ENCODE peak calls at places on chromosomes 13 and 19, in nine cellular contexts. P is A549, V is stomach, D is heart left ventricle, I is upper lobe of left lung, U is suprapubic skin, G is sigmoid colon, R is IMR-90, W is ovary. L is an unnamed sample.

GRCh38 chr19:54707932-54708331 is 16.3 kb upstream of the KIR3DL3 start:
- DNase-seq in I (peak; percentile 27), P (no peak), G (no peak), V (no peak), U (no peak), W (no peak), R (no peak), D (no peak), L (no peak)

GRCh38 chr13:26529441-26529840 is 28.0 kb upstream of the WASF3 start:
- DNase-seq in R (peak; percentile 74), V (peak; percentile 27), D (no peak), W (peak; percentile 29), U (no peak), G (no peak), I (no peak), P (no peak), L (no peak)

GRCh38 chr13:101627556-101627943 is 175.1 kb downstream of the ITGBL1 start:
- DNase-seq in G (no peak), I (no peak), D (no peak), V (no peak), W (no peak), U (no peak), R (peak; percentile 18), P (no peak), L (no peak)

GRCh38 chr13:48397744-48398143 is 15.2 kb downstream of the LPAR6 start:
- DNase-seq in W (no peak), V (no peak), R (no peak), G (no peak), D (no peak), I (no peak), U (no peak), P (no peak), L (no peak)

GRCh38 chr19:2044709-2045500 is 6.1 kb downstream of the MKNK2 start:
- DNase-seq in D (no peak), R (no peak), G (no peak), W (no peak), U (no peak), P (no peak), V (no peak), I (no peak), L (peak; percentile 35)

GRCh38 chr19:35341006-35341405 is 6.7 kb upstream of the FFAR1 start:
- DNase-seq in W (peak; percentile 25), I (no peak), P (no peak), V (no peak), D (no peak), G (no peak), R (no peak), U (no peak), L (no peak)

GRCh38 chr19:15042003-15042402 is 7.3 kb upstream of the CASP14 start:
- DNase-seq in V (no peak), P (no peak), U (no peak), D (no peak), G (no peak), I (no peak), W (no peak), R (no peak), L (no peak)

GRCh38 chr19:13132471-13133166 is 14.6 kb downstream of the NACC1 start:
- DNase-seq in G (no peak), I (no peak), U (no peak), W (no peak), R (peak; percentile 79), V (no peak), D (no peak), P (no peak), L (no peak)

GRCh38 chr13:73608731-73609485 is 525.3 kb downstream of the KLF12 start:
- DNase-seq in P (no peak), U (no peak), R (no peak), I (peak; percentile 26), G (no peak), W (no peak), D (no peak), V (no peak), L (no peak)

GRCh38 chr13:93535256-93535655 is 308.6 kb downstream of the GPC6 start:
- DNase-seq in D (no peak), I (no peak), W (no peak), R (peak; percentile 76), U (no peak), V (no peak), P (no peak), G (no peak), L (no peak)

GRCh38 chr19:49136771-49137171 is 17.4 kb downstream of the PPFIA3 start:
- DNase-seq in R (peak; percentile 50), I (peak; percentile 35), W (no peak), V (peak; percentile 53), P (no peak), U (no peak), G (peak; percentile 88), D (peak; percentile 84), L (no peak)

GRCh38 chr13:78478183-78478582 is 125.2 kb downstream of the POU4F1 start:
- DNase-seq in I (no peak), V (no peak), U (no peak), D (no peak), W (no peak), P (no peak), R (no peak), G (no peak), L (no peak)

GRCh38 chr19:18733196-18733647 is 49.7 kb downstream of the CRTC1 start:
- DNase-seq in D (no peak), W (peak; percentile 79), U (no peak), P (no peak), V (peak; percentile 57), R (peak; percentile 93), G (peak; percentile 90), I (no peak), L (no peak)

GRCh38 chr19:29694669-29695627 is 20.1 kb downstream of the C19orf12 start:
- DNase-seq in P (peak; percentile 84), I (peak; percentile 76), R (peak; percentile 70), U (peak; percentile 89), G (peak; percentile 95), D (peak; percentile 87), V (peak; percentile 82), W (peak; percentile 75), L (peak; percentile 91)

GRCh38 chr13:74026753-74027152 is 107.5 kb downstream of the KLF12 start:
- DNase-seq in D (no peak), R (peak; percentile 37), P (no peak), I (peak; percentile 27), W (no peak), U (no peak), G (no peak), V (peak; percentile 29), L (no peak)

GRCh38 chr13:110339975-110340550 is 33.0 kb downstream of the COL4A2 start:
- DNase-seq in D (peak; percentile 14), U (no peak), R (no peak), I (no peak), G (no peak), V (no peak), P (no peak), W (no peak), L (no peak)

GRCh38 chr13:39602614-39603366 is at the start of gene LHFPL6:
- DNase-seq in I (peak; percentile 85), W (peak; percentile 85), G (peak; percentile 94), U (peak; percentile 90), P (peak; percentile 41), D (peak; percentile 94), R (peak; percentile 77), V (peak; percentile 73), L (peak; percentile 76)
- TF ChIP-seq POLR2A in I (peak; percentile 70), W (peak; percentile 60), G (peak; percentile 67), U (no peak), P (no peak), D (no peak), R (no peak), V (no peak), L (peak; percentile 40)

GRCh38 chr13:35855531-35856019 is 275.6 kb downstream of the DCLK1 start:
- DNase-seq in V (no peak), I (no peak), P (peak; percentile 27), D (no peak), R (no peak), G (no peak), W (no peak), U (peak; percentile 78), L (no peak)
- H3K4me3 ChIP-seq in V (no peak overlapping the region), I (no peak overlapping the region), P (no peak overlapping the region), D (no peak overlapping the region), R (no peak overlapping the region), G (no peak overlapping the region), W (no peak overlapping the region), U (peak overlapping the region; percentile 27), L (no peak overlapping the region)

GRCh38 chr19:4061178-4061682 is 5.5 kb downstream of the ZBTB7A start:
- DNase-seq in D (peak; percentile 84), U (peak; percentile 95), P (no peak), V (peak; percentile 93), I (peak; percentile 94), G (peak; percentile 94), W (peak; percentile 67), R (no peak), L (peak; percentile 94)

GRCh38 chr19:4059493-4059880 is 7.2 kb downstream of the ZBTB7A start:
- DNase-seq in P (no peak), V (peak; percentile 70), G (peak; percentile 64), R (no peak), U (no peak), D (no peak), I (no peak), W (peak; percentile 49), L (no peak)

GRCh38 chr19:4059931-4060620 is 6.6 kb downstream of the ZBTB7A start:
- DNase-seq in R (no peak), W (peak; percentile 72), I (peak; percentile 64), V (peak; percentile 73), P (no peak), G (peak; percentile 90), D (peak; percentile 85), U (peak; percentile 91), L (peak; percentile 69)

GRCh38 chr19:4061683-4062575 is 4.8 kb downstream of the ZBTB7A start:
- DNase-seq in W (no peak), I (peak; percentile 83), V (peak; percentile 86), G (peak; percentile 76), R (no peak), P (no peak), D (peak; percentile 36), U (peak; percentile 78), L (peak; percentile 81)

GRCh38 chr19:4060621-4061177 is 6.0 kb downstream of the ZBTB7A start:
- DNase-seq in G (peak; percentile 71), U (no peak), I (peak; percentile 23), D (no peak), V (no peak), W (no peak), R (no peak), P (no peak), L (no peak)
- H3K4me1 ChIP-seq in G (peaks cover 73% of the 10 kb centered on the region), U (peaks cover 73% of the 10 kb centered on the region), I (peaks cover 67% of the 10 kb centered on the region), D (peaks cover 21% of the 10 kb centered on the region), V (peaks cover 66% of the 10 kb centered on the region), W (peaks cover 52% of the 10 kb centered on the region), R (peaks cover 45% of the 10 kb centered on the region), P (peaks cover 62% of the 10 kb centered on the region), L (peaks cover 60% of the 10 kb centered on the region)

GRCh38 chr19:10168386-10168948 is 26.3 kb downstream of the DNMT1 start:
- DNase-seq in I (no peak), P (no peak), R (peak; percentile 28), G (no peak), U (no peak), W (no peak), D (no peak), V (no peak), L (no peak)

GRCh38 chr19:10163557-10163956 is 31.2 kb downstream of the DNMT1 start:
- DNase-seq in I (no peak), D (no peak), W (no peak), U (no peak), P (no peak), G (no peak), R (no peak), V (no peak), L (no peak)

GRCh38 chr19:10167459-10167858 is 27.3 kb downstream of the DNMT1 start:
- DNase-seq in I (no peak), D (no peak), G (no peak), R (no peak), U (no peak), V (no peak), W (no peak), P (no peak), L (no peak)

GRCh38 chr19:10166046-10166445 is 28.7 kb downstream of the DNMT1 start:
- DNase-seq in G (no peak), U (no peak), D (no peak), W (no peak), I (no peak), V (no peak), P (no peak), R (no peak), L (no peak)
- TF ChIP-seq POLR2A in G (no peak), U (no peak), D (no peak), W (no peak), I (no peak), V (no peak), P (no peak), R (no peak), L (no peak)